ENCODE peak calls at places on chromosomes 11 and 22, in seven cellular contexts. D is naive B cell, X is NCI-H1105, O is AG20443, F is epithelial cell of esophagus, Y is fibroblast of mammary gland, R is EL. E is an unnamed sample.
A peak's percentile ranks its signal among the peaks of the same experiment; 100 is the strongest.

GRCh38 chr11:65879622-65880021 is at the start of gene CTSW:
- DNase-seq in D (no peak), X (no peak), O (no peak), F (no peak), Y (no peak), R (no peak), E (no peak)

GRCh38 chr11:60251485-60252207 is 8.7 kb upstream of the MS4A4E start:
- DNase-seq in D (peak; percentile 24), X (peak; percentile 26), O (peak; percentile 15), F (peak; percentile 44), Y (no peak), R (no peak), E (peak; percentile 32)

GRCh38 chr11:24661313-24661712 is 164.5 kb downstream of the LUZP2 start:
- DNase-seq in D (no peak), X (no peak), O (no peak), F (no peak), Y (no peak), R (no peak), E (no peak)

GRCh38 chr11:101034076-101034475 is 95.5 kb downstream of the PGR start:
- DNase-seq in D (no peak), X (no peak), O (no peak), F (peak; percentile 11), Y (peak; percentile 41), R (no peak), E (no peak)

GRCh38 chr11:100563541-100564280 is 123.4 kb upstream of the ARHGAP42 start:
- DNase-seq in D (no peak), X (no peak), O (peak; percentile 18), F (peak; percentile 24), Y (peak; percentile 24), R (peak; percentile 76), E (peak; percentile 39)

GRCh38 chr11:17519486-17519885 is 24.7 kb downstream of the USH1C start:
- DNase-seq in D (no peak), X (no peak), O (no peak), F (no peak), Y (no peak), R (no peak), E (no peak)

GRCh38 chr11:119371778-119372182 is 9.7 kb downstream of the USP2 start:
- DNase-seq in D (no peak), X (no peak), O (no peak), F (peak; percentile 63), Y (no peak), R (no peak), E (peak; percentile 78)

GRCh38 chr11:57514538-57515331 is 767 bp downstream of the SLC43A1 start:
- DNase-seq in D (peak; percentile 24), X (peak; percentile 18), O (peak; percentile 73), F (no peak), Y (peak; percentile 27), R (peak; percentile 52), E (peak; percentile 43)

GRCh38 chr11:40537734-40538133 is 921.7 kb downstream of the LRRC4C start:
- DNase-seq in D (no peak), X (no peak), O (no peak), F (no peak), Y (no peak), R (no peak), E (no peak)

GRCh38 chr11:3058753-3059664 is 1.8 kb upstream of the CARS1 start:
- DNase-seq in D (no peak), X (no peak), O (peak; percentile 72), F (peak; percentile 92), Y (peak; percentile 92), R (peak; percentile 92), E (no peak)

GRCh38 chr22:20967697-20968201 is 694 bp downstream of the AIFM3 start:
- DNase-seq in D (no peak), X (no peak), O (no peak), F (no peak), Y (no peak), R (no peak), E (no peak)

GRCh38 chr11:111307472-111308108 is 9.2 kb downstream of the POU2AF3 start:
- DNase-seq in D (no peak), X (peak; percentile 65), O (no peak), F (no peak), Y (no peak), R (no peak), E (no peak)

GRCh38 chr22:43891360-43892182 is at the start of gene PNPLA5:
- DNase-seq in D (no peak), X (no peak), O (peak; percentile 53), F (peak; percentile 23), Y (peak; percentile 20), R (no peak), E (no peak)

GRCh38 chr11:132496341-132496740 is 1036.0 kb downstream of the OPCML start:
- DNase-seq in D (no peak), X (no peak), O (peak; percentile 27), F (no peak), Y (no peak), R (peak; percentile 40), E (no peak)

GRCh38 chr11:46063138-46063537 is 58.1 kb downstream of the PHF21A start:
- DNase-seq in D (no peak), X (no peak), O (no peak), F (no peak), Y (no peak), R (no peak), E (no peak)

GRCh38 chr11:2210366-2211112 is 38.9 kb upstream of the TH start:
- DNase-seq in D (no peak), X (no peak), O (no peak), F (no peak), Y (no peak), R (no peak), E (no peak)

GRCh38 chr11:66011239-66011784 is 496 bp upstream of the CST6 start:
- DNase-seq in D (no peak), X (no peak), O (peak; percentile 57), F (peak; percentile 99), Y (peak; percentile 62), R (peak; percentile 80), E (no peak)

GRCh38 chr11:29025001-29025400 is 916.8 kb downstream of the METTL15 start:
- DNase-seq in D (no peak), X (no peak), O (no peak), F (peak; percentile 67), Y (no peak), R (peak; percentile 60), E (no peak)

GRCh38 chr11:124746621-124747243 is 5.3 kb downstream of the VSIG2 start:
- DNase-seq in D (peak; percentile 80), X (peak; percentile 87), O (peak; percentile 92), F (peak; percentile 84), Y (peak; percentile 41), R (peak; percentile 90), E (peak; percentile 84)

GRCh38 chr11:43895601-43896000 is 15.0 kb downstream of the ALKBH3 start:
- DNase-seq in D (no peak), X (no peak), O (no peak), F (no peak), Y (peak; percentile 7), R (no peak), E (no peak)

GRCh38 chr11:114059278-114059983 is at the start of gene ZBTB16:
- DNase-seq in D (peak; percentile 68), X (peak; percentile 77), O (peak; percentile 34), F (peak; percentile 67), Y (peak; percentile 80), R (no peak), E (peak; percentile 90)

GRCh38 chr22:18060646-18061620 is 16.9 kb upstream of the PEX26 start:
- DNase-seq in D (no peak), X (no peak), O (peak; percentile 44), F (peak; percentile 90), Y (peak; percentile 62), R (peak; percentile 91), E (no peak)

GRCh38 chr11:132549001-132549400 is 983.3 kb downstream of the OPCML start:
- DNase-seq in D (no peak), X (no peak), O (no peak), F (no peak), Y (no peak), R (peak; percentile 48), E (no peak)

GRCh38 chr22:44444341-44445306 is 53.4 kb downstream of the RTL6 start:
- DNase-seq in D (no peak), X (no peak), O (no peak), F (no peak), Y (no peak), R (no peak), E (no peak)